ENCODE peak calls at places on chromosomes 2 and 18, in five cellular contexts. T, P, V, I and Q are unnamed samples.

GRCh38 chr2:132670104-132670960 is at the start of gene LYPD1:
- DNase-seq in V (peak; percentile 36), T (peak; percentile 47), P (no peak), I (no peak), Q (no peak)

GRCh38 chr2:102166189-102166845 is 20.5 kb upstream of the IL1RL2 start:
- DNase-seq in T (peak; percentile 51), I (no peak), V (no peak), P (no peak), Q (no peak)

GRCh38 chr18:63606526-63606925 is 19.4 kb downstream of the SERPINB13 start:
- DNase-seq in I (no peak), V (no peak), T (no peak), P (no peak), Q (no peak)

GRCh38 chr2:43045866-43046265 is 180.5 kb downstream of the ZFP36L2 start:
- DNase-seq in I (no peak), P (no peak), V (no peak), T (no peak), Q (no peak)

GRCh38 chr18:63997041-63997440 is 27.2 kb downstream of the SERPINB8 start:
- DNase-seq in V (no peak), P (no peak), T (no peak), I (no peak), Q (no peak)

GRCh38 chr2:169095631-169096105 is 26.3 kb downstream of the DHRS9 start:
- DNase-seq in I (no peak), V (no peak), T (no peak), P (no peak), Q (no peak)

GRCh38 chr18:62458868-62459716 is 63.7 kb upstream of the ZCCHC2 start:
- DNase-seq in P (no peak), T (no peak), I (no peak), V (no peak), Q (no peak)

GRCh38 chr2:240232961-240233890 is 92.8 kb upstream of the OTOS start:
- DNase-seq in I (peak; percentile 72), P (peak; percentile 94), T (peak; percentile 94), V (peak; percentile 74), Q (no peak)

GRCh38 chr2:51028829-51029228 is 3.1 kb downstream of the NRXN1 start:
- DNase-seq in P (no peak), T (no peak), V (peak; percentile 36), I (no peak), Q (no peak)

GRCh38 chr2:55311444-55311870 is 42.4 kb upstream of the MTIF2 start:
- DNase-seq in V (no peak), T (no peak), P (no peak), I (no peak), Q (no peak)

GRCh38 chr18:5197032-5197434 is at the start of gene AKAIN1:
- DNase-seq in P (no peak), T (peak; percentile 95), V (no peak), I (no peak), Q (no peak)

GRCh38 chr2:218386505-218387368 is 4.7 kb downstream of the SLC11A1 start:
- DNase-seq in I (no peak), P (no peak), V (no peak), T (peak; percentile 7), Q (no peak)

GRCh38 chr18:59764281-59764680 is 67.1 kb upstream of the CCBE1 start:
- DNase-seq in I (no peak), V (no peak), P (no peak), T (no peak), Q (no peak)

GRCh38 chr2:183010112-183010511 is 28.1 kb downstream of the NCKAP1 start:
- DNase-seq in P (no peak), I (no peak), V (no peak), T (peak; percentile 65), Q (no peak)

GRCh38 chr2:44934024-44934423 is 7.5 kb upstream of the SIX3 start:
- DNase-seq in T (peak; percentile 65), P (no peak), V (no peak), I (no peak), Q (no peak)

GRCh38 chr2:63581266-63581961 is 6.9 kb downstream of the WDPCP start:
- DNase-seq in P (no peak), T (no peak), V (no peak), I (peak; percentile 13), Q (no peak)

GRCh38 chr2:143345887-143346612 is 216.8 kb downstream of the ARHGAP15 start:
- DNase-seq in P (no peak), V (no peak), T (no peak), I (no peak), Q (no peak)

GRCh38 chr2:134372141-134372540 is 118.3 kb downstream of the MGAT5 start:
- DNase-seq in I (no peak), T (no peak), V (no peak), P (no peak), Q (no peak)

GRCh38 chr2:2828774-2829368 is 497.8 kb upstream of the MYT1L start:
- DNase-seq in V (peak; percentile 95), T (no peak), P (no peak), I (no peak), Q (no peak)

GRCh38 chr2:196101325-196101981 is 32.8 kb upstream of the DNAH7 start:
- DNase-seq in V (no peak), T (no peak), P (no peak), I (no peak), Q (no peak)

GRCh38 chr18:35143615-35144596 is 96.9 kb upstream of the ZNF397 start:
- DNase-seq in T (peak; percentile 77), P (peak; percentile 40), V (peak; percentile 52), I (no peak), Q (no peak)

GRCh38 chr2:224308267-224308911 is 93.5 kb downstream of the FAM124B start:
- DNase-seq in I (no peak), T (no peak), V (no peak), P (no peak), Q (no peak)

GRCh38 chr18:1104265-1104792 is 199.7 kb downstream of the ADCYAP1 start:
- DNase-seq in T (no peak), V (no peak), I (no peak), P (no peak), Q (no peak)

GRCh38 chr2:235458839-235459273 is 35.0 kb upstream of the AGAP1 start:
- DNase-seq in I (no peak), P (no peak), T (no peak), V (no peak), Q (no peak)

GRCh38 chr2:144946263-144946662 is 426.3 kb upstream of the ZEB2 start:
- DNase-seq in T (no peak), V (no peak), I (no peak), P (no peak), Q (no peak)

GRCh38 chr18:11845653-11846052 is 5.6 kb upstream of the CHMP1B start:
- DNase-seq in V (no peak), T (no peak), P (no peak), I (no peak), Q (no peak)

GRCh38 chr18:11842562-11842961 is 8.7 kb upstream of the CHMP1B start:
- DNase-seq in V (no peak), P (no peak), T (no peak), I (no peak), Q (no peak)

GRCh38 chr18:11834772-11835171 is 16.4 kb upstream of the CHMP1B start:
- DNase-seq in P (no peak), I (no peak), T (no peak), V (no peak), Q (no peak)

GRCh38 chr18:11839556-11839955 is 11.7 kb upstream of the CHMP1B start:
- DNase-seq in I (no peak), V (no peak), T (no peak), P (no peak), Q (no peak)

DNA sequence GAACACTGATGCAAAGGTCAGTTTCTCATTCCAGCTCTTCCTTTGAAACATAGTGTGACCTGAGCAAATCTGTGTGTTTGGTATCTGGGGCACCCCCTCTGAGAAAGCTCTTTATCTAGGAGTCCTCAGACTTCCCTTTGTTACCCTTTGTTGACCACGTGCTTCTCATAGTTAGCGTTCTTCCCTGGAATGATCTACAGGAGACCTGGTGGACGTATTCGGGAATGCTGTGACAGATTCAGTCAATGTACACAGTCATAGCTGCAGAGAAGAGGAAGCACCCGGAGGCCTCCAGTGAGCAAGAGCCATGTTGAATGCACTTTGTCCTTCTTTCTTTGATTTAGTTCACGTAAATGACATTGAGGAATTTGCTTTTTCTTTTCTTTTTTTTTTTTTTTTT is 10.7 kb upstream of the CHMP1B start:
- DNase-seq in I (no peak), T (peak; percentile 58), P (no peak), V (no peak), Q (no peak)
- TF ChIP-seq CTCF in I (no peak), T (peak; percentile 13), P (no peak), V (no peak), Q (no peak)

GRCh38 chr2:40144022-40144421 is 307.9 kb downstream of the SLC8A1 start:
- DNase-seq in P (no peak), V (no peak), I (no peak), T (no peak), Q (no peak)
- H3K27me3 ChIP-seq in P (no peaks in the 10 kb centered on the region), V (no peaks in the 10 kb centered on the region), I (no peaks in the 10 kb centered on the region), T (no peaks in the 10 kb centered on the region), Q (no peaks in the 10 kb centered on the region)

GRCh38 chr2:186641807-186642321 is 52.0 kb upstream of the FAM171B start:
- DNase-seq in I (no peak), P (no peak), T (peak; percentile 69), V (no peak), Q (no peak)

GRCh38 chr2:186639939-186640338 is 50.1 kb downstream of the ITGAV start:
- DNase-seq in V (no peak), P (no peak), T (no peak), I (no peak), Q (no peak)

GRCh38 chr2:186641132-186641806 is 51.4 kb downstream of the ITGAV start:
- DNase-seq in T (no peak), P (no peak), I (no peak), V (no peak), Q (no peak)

GRCh38 chr2:186632417-186632816 is 42.6 kb downstream of the ITGAV start:
- DNase-seq in T (no peak), V (no peak), P (no peak), I (no peak), Q (no peak)

DNA sequence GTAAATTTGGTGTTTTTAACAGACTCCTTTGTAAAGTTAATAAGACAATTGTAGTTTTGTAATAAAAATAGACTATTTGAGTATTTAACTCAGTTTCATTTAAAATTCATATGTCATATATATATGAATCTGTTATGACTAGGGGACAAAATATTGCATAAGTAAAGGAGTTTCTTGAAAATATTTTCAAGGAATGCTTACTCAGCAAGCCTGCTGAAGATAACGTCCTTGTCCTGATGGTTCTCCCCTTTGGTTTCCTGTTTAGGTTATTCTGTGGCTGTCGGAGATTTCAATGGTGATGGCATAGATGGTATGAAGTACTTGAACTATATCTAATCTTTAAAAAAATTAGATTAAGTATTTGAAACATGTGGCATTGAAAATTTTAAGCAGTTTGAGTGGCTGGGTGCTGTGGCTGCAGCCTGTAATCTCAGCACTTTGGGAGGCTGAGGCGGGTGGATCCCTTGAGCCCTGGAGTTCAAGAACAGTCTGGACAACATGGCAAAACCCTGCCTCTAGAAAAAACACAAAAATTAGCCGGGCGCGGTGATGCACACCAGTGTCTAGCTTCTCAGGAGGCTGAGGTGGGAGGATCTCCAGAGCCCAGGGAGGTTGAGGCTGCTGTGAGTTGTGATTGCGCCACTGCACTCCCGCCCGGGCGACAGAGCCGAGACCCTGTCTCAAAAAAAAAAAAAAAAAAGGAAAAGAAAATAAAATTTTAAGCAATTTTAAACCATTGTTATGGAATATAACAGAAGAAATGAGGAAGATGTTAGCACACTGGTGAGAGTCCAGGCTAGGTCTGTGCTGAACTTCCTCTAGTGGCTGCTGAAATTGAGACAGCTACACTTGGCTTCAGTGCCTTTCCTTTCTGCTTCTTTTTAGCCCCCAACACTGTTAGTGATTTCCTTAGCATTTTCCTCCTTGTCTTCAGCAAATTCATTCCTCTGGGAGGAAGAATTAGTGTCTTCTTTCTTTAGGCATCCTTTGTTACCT is 47.2 kb downstream of the ITGAV start:
- DNase-seq in I (no peak), V (no peak), P (no peak), T (no peak), Q (no peak)
- H3K4me3 ChIP-seq in I (no peak overlapping the region), V (no peak overlapping the region), P (no peak overlapping the region), T (no peak overlapping the region), Q (no peak overlapping the region)

GRCh38 chr18:36733150-36733549 is 95.7 kb downstream of the TPGS2 start:
- DNase-seq in T (no peak), I (no peak), P (no peak), V (no peak), Q (no peak)
- TF ChIP-seq CTCF in T (no peak), I (no peak), P (no peak), V (no peak), Q (no peak)